ENCODE peak calls at places on chromosome 22, in five cellular contexts. T is EL; P is NCI-H510A treated with DMSO at 0.1 percent for 48 hours; R is pons; H is stimulated activated CD4-positive, alpha-beta T cell treated with anti-CD3 and anti-CD28 coated beads, TNF-alpha, amount 100 ng/mL, for 24 hours. A is an unnamed sample.

GRCh38 chr22:27930246-27931060 is 11.4 kb upstream of the PITPNB start:
- DNase-seq in T (no peak), P (no peak), R (no peak), H (no peak), A (no peak)

GRCh38 chr22:41009222-41009948 is 58.2 kb downstream of the RBX1 start:
- DNase-seq in T (peak), P (no peak), R (no peak), H (no peak), A (no peak)

GRCh38 chr22:19800306-19800705 is 39.7 kb downstream of the TBX1 start:
- DNase-seq in T (no peak), P (no peak), R (no peak), H (no peak), A (no peak)

GRCh38 chr22:38467904-38468760 is at the start of gene KDELR3:
- DNase-seq in T (peak), P (no peak), R (no peak), H (no peak), A (no peak)

GRCh38 chr22:24367841-24368240 is 59.6 kb upstream of the ADORA2A start:
- DNase-seq in T (peak), P (no peak), R (no peak), H (no peak), A (no peak)

GRCh38 chr22:46150615-46151423 is 493 bp downstream of the PPARA start:
- DNase-seq in T (no peak), P (no peak), R (no peak), H (peak), A (no peak)

GRCh38 chr22:46043816-46044717 is 67.1 kb upstream of the WNT7B start:
- DNase-seq in T (peak), P (peak), R (peak), H (no peak), A (peak)

GRCh38 chr22:49910229-49911155 is 7.7 kb downstream of the ALG12 start:
- DNase-seq in T (no peak), P (no peak), R (no peak), H (no peak), A (no peak)

GRCh38 chr22:47049078-47049609 is 286.7 kb downstream of the TBC1D22A start:
- DNase-seq in T (no peak), P (no peak), R (no peak), H (no peak), A (no peak)

GRCh38 chr22:49260681-49261580 is 566.7 kb downstream of the BRD1 start:
- DNase-seq in T (no peak), P (no peak), R (no peak), H (no peak), A (no peak)

GRCh38 chr22:42261266-42261665 is 9.2 kb downstream of the TCF20 start:
- DNase-seq in T (peak), P (no peak), R (no peak), H (no peak), A (no peak)

GRCh38 chr22:38177044-38177443 is 4.6 kb downstream of the PLA2G6 start:
- DNase-seq in T (no peak), P (no peak), R (no peak), H (no peak), A (no peak)

GRCh38 chr22:37195921-37196320 is 7.9 kb upstream of the C1QTNF6 start:
- DNase-seq in T (peak), P (no peak), R (no peak), H (no peak), A (no peak)

GRCh38 chr22:22031183-22031560 is 48.6 kb upstream of the TOP3B start:
- DNase-seq in T (no peak), P (no peak), R (no peak), H (no peak), A (no peak)

GRCh38 chr22:50308986-50309600 is 1.6 kb upstream of the PLXNB2 start:
- DNase-seq in T (no peak), P (no peak), R (no peak), H (no peak), A (no peak)

GRCh38 chr22:43894122-43894521 is 2.3 kb upstream of the PNPLA5 start:
- DNase-seq in T (no peak), P (no peak), R (no peak), H (no peak), A (no peak)

GRCh38 chr22:37546436-37547248 is 13.6 kb upstream of the CDC42EP1 start:
- DNase-seq in T (peak), P (no peak), R (peak), H (no peak), A (no peak)

GRCh38 chr22:26430600-26430999 is 1.5 kb downstream of the ASPHD2 start:
- DNase-seq in T (no peak), P (no peak), R (no peak), H (no peak), A (no peak)

GRCh38 chr22:44116755-44117684 is 63.7 kb upstream of the PARVG start:
- DNase-seq in T (no peak), P (no peak), R (no peak), H (no peak), A (no peak)

GRCh38 chr22:31185056-31185455 is 25.1 kb downstream of the RNF185 start:
- DNase-seq in T (no peak), P (no peak), R (no peak), H (no peak), A (no peak)

GRCh38 chr22:19524170-19525115 is at the start of gene CLDN5:
- DNase-seq in T (peak), P (peak), R (no peak), H (no peak), A (peak)

GRCh38 chr22:32696089-32696488 is 105.4 kb upstream of the TIMP3 start:
- DNase-seq in T (peak), P (no peak), R (no peak), H (no peak), A (no peak)

GRCh38 chr22:23684051-23684450 is 6.8 kb upstream of the RGL4 start:
- DNase-seq in T (no peak), P (no peak), R (no peak), H (no peak), A (no peak)

GRCh38 chr22:30444632-30445437 is 19.3 kb downstream of the MTFP1 start:
- DNase-seq in T (peak), P (peak), R (peak), H (no peak), A (no peak)

GRCh38 chr22:36405671-36406070 is 17.9 kb upstream of the MYH9 start:
- DNase-seq in T (peak), P (no peak), R (peak), H (no peak), A (no peak)

GRCh38 chr22:49715450-49715849 is 112.2 kb downstream of the BRD1 start:
- DNase-seq in T (no peak), P (no peak), R (no peak), H (no peak), A (no peak)

GRCh38 chr22:43303166-43303565 is 40.0 kb downstream of the SCUBE1 start:
- DNase-seq in T (no peak), P (no peak), R (no peak), H (no peak), A (no peak)

GRCh38 chr22:33455036-33455435 is 396.9 kb upstream of the SYN3 start:
- DNase-seq in T (no peak), P (no peak), R (peak), H (no peak), A (no peak)

GRCh38 chr22:25413620-25414019 is 150.9 kb upstream of the GRK3 start:
- DNase-seq in T (no peak), P (no peak), R (no peak), H (no peak), A (no peak)

GRCh38 chr22:29041408-29041807 is 20.2 kb downstream of the C22orf31 start:
- DNase-seq in T (peak), P (no peak), R (peak), H (no peak), A (no peak)

GRCh38 chr22:28670153-28670552 is 9.5 kb downstream of the TTC28 start:
- DNase-seq in T (no peak), P (no peak), R (no peak), H (no peak), A (no peak)

GRCh38 chr22:23915230-23915754 is 21.1 kb downstream of the MIF start:
- DNase-seq in T (no peak), P (no peak), R (no peak), H (no peak), A (no peak)

GRCh38 chr22:37049224-37049623 is 2.3 kb upstream of the KCTD17 start:
- DNase-seq in T (no peak), P (no peak), R (no peak), H (no peak), A (no peak)

GRCh38 chr22:39220897-39221850 is 23.6 kb downstream of the PDGFB start:
- DNase-seq in T (peak), P (no peak), R (no peak), H (no peak), A (no peak)

GRCh38 chr22:29040385-29041275 is 21.0 kb downstream of the C22orf31 start:
- DNase-seq in T (peak), P (peak), R (peak), H (peak), A (no peak)

GRCh38 chr22:38754247-38755154 is 1.3 kb downstream of the SUN2 start:
- DNase-seq in T (peak), P (peak), R (peak), H (no peak), A (peak)

GRCh38 chr22:31738566-31738965 is 11.4 kb downstream of the PRR14L start:
- DNase-seq in T (peak), P (no peak), R (no peak), H (no peak), A (no peak)

GRCh38 chr22:42889290-42889689 is 32.2 kb upstream of the ARFGAP3 start:
- DNase-seq in T (no peak), P (no peak), R (peak), H (no peak), A (no peak)